ENCODE peak calls at places on chromosomes 7 and 10, in seven cellular contexts. One of them, this sample, is unnamed.

GRCh38 chr10:125153693-125154490 is 6.5 kb downstream of the CTBP2 start:
- DNase-seq in H1: no peak
- DNase-seq in A549: no peak
- DNase-seq in stomach: peak; percentile 58
- DNase-seq in sigmoid colon: no peak
- DNase-seq in transverse colon: no peak
- DNase-seq in suprapubic skin: no peak
- DNase-seq in this sample: no peak

GRCh38 chr7:78510580-78511188 is 712.1 kb downstream of the PHTF2 start:
- DNase-seq in H1: no peak
- DNase-seq in A549: peak; percentile 43
- DNase-seq in stomach: peak; percentile 32
- DNase-seq in sigmoid colon: no peak
- DNase-seq in transverse colon: peak; percentile 13
- DNase-seq in suprapubic skin: no peak
- DNase-seq in this sample: no peak

GRCh38 chr10:114320249-114321116 is 81.4 kb downstream of the VWA2 start:
- DNase-seq in H1: peak; percentile 54
- DNase-seq in A549: peak; percentile 85
- DNase-seq in stomach: peak; percentile 27
- DNase-seq in sigmoid colon: no peak
- DNase-seq in transverse colon: no peak
- DNase-seq in suprapubic skin: no peak
- DNase-seq in this sample: no peak

GRCh38 chr10:63388421-63389031 is 77.3 kb downstream of the JMJD1C start:
- DNase-seq in H1: no peak
- DNase-seq in A549: no peak
- DNase-seq in stomach: no peak
- DNase-seq in sigmoid colon: no peak
- DNase-seq in transverse colon: no peak
- DNase-seq in suprapubic skin: no peak
- DNase-seq in this sample: no peak

GRCh38 chr7:106278695-106279094 is 6.1 kb downstream of the NAMPT start:
- DNase-seq in H1: no peak
- DNase-seq in A549: no peak
- DNase-seq in stomach: no peak
- DNase-seq in sigmoid colon: no peak
- DNase-seq in transverse colon: no peak
- DNase-seq in suprapubic skin: no peak
- DNase-seq in this sample: no peak

GRCh38 chr10:5631936-5632335 is 34.5 kb downstream of the ASB13 start:
- DNase-seq in H1: no peak
- DNase-seq in A549: no peak
- DNase-seq in stomach: peak; percentile 42
- DNase-seq in sigmoid colon: peak; percentile 81
- DNase-seq in transverse colon: no peak
- DNase-seq in suprapubic skin: no peak
- DNase-seq in this sample: no peak

GRCh38 chr7:3559178-3559765 is 258.2 kb downstream of the SDK1 start:
- DNase-seq in H1: no peak
- DNase-seq in A549: peak; percentile 54
- DNase-seq in stomach: no peak
- DNase-seq in sigmoid colon: no peak
- DNase-seq in transverse colon: no peak
- DNase-seq in suprapubic skin: no peak
- DNase-seq in this sample: no peak

GRCh38 chr7:127189885-127190284 is 62.9 kb downstream of the GRM8 start:
- DNase-seq in H1: no peak
- DNase-seq in A549: no peak
- DNase-seq in stomach: no peak
- DNase-seq in sigmoid colon: no peak
- DNase-seq in transverse colon: no peak
- DNase-seq in suprapubic skin: no peak
- DNase-seq in this sample: no peak

GRCh38 chr10:75607576-75607975 is 176.2 kb downstream of the LRMDA start:
- DNase-seq in H1: no peak
- DNase-seq in A549: no peak
- DNase-seq in stomach: no peak
- DNase-seq in sigmoid colon: no peak
- DNase-seq in transverse colon: no peak
- DNase-seq in suprapubic skin: no peak
- DNase-seq in this sample: no peak

GRCh38 chr7:51234139-51234538 is 82.5 kb downstream of the COBL start:
- DNase-seq in H1: no peak
- DNase-seq in A549: no peak
- DNase-seq in stomach: no peak
- DNase-seq in sigmoid colon: no peak
- DNase-seq in transverse colon: no peak
- DNase-seq in suprapubic skin: no peak
- DNase-seq in this sample: no peak

GRCh38 chr7:42603496-42603895 is 308.4 kb downstream of the C7orf25 start:
- DNase-seq in H1: no peak
- DNase-seq in A549: no peak
- DNase-seq in stomach: no peak
- DNase-seq in sigmoid colon: no peak
- DNase-seq in transverse colon: no peak
- DNase-seq in suprapubic skin: no peak
- DNase-seq in this sample: no peak

GRCh38 chr10:119111968-119112515 is 8.1 kb downstream of the DENND10 start:
- DNase-seq in H1: no peak
- DNase-seq in A549: no peak
- DNase-seq in stomach: no peak
- DNase-seq in sigmoid colon: no peak
- DNase-seq in transverse colon: no peak
- DNase-seq in suprapubic skin: no peak
- DNase-seq in this sample: no peak

GRCh38 chr10:119115921-119116320 is 12.0 kb downstream of the DENND10 start:
- DNase-seq in H1: no peak
- DNase-seq in A549: no peak
- DNase-seq in stomach: no peak
- DNase-seq in sigmoid colon: peak; percentile 41
- DNase-seq in transverse colon: no peak
- DNase-seq in suprapubic skin: no peak
- DNase-seq in this sample: no peak

GRCh38 chr10:119118231-119118630 is 14.3 kb downstream of the DENND10 start:
- DNase-seq in H1: no peak
- DNase-seq in A549: no peak
- DNase-seq in stomach: no peak
- DNase-seq in sigmoid colon: peak; percentile 36
- DNase-seq in transverse colon: no peak
- DNase-seq in suprapubic skin: no peak
- DNase-seq in this sample: no peak

GRCh38 chr10:119116326-119116951 is 12.5 kb downstream of the DENND10 start:
- DNase-seq in H1: no peak
- DNase-seq in A549: no peak
- DNase-seq in stomach: no peak
- DNase-seq in sigmoid colon: peak; percentile 11
- DNase-seq in transverse colon: no peak
- DNase-seq in suprapubic skin: no peak
- DNase-seq in this sample: no peak

GRCh38 chr10:119113805-119114732 is 10.2 kb downstream of the DENND10 start:
- DNase-seq in H1: no peak
- DNase-seq in A549: peak; percentile 75
- DNase-seq in stomach: no peak
- DNase-seq in sigmoid colon: peak; percentile 81
- DNase-seq in transverse colon: no peak
- DNase-seq in suprapubic skin: no peak
- DNase-seq in this sample: no peak
- TF ChIP-seq EP300 in H1: no peak
- TF ChIP-seq EP300 in A549: peak; percentile 35
- TF ChIP-seq EP300 in stomach: no peak
- TF ChIP-seq EP300 in sigmoid colon: no peak
- TF ChIP-seq EP300 in transverse colon: no peak
- TF ChIP-seq EP300 in suprapubic skin: no peak
- TF ChIP-seq EP300 in this sample: peak; percentile 18

GRCh38 chr10:102409604-102410426 is 8.8 kb downstream of the PSD start:
- DNase-seq in H1: peak; percentile 67
- DNase-seq in A549: no peak
- DNase-seq in stomach: no peak
- DNase-seq in sigmoid colon: no peak
- DNase-seq in transverse colon: no peak
- DNase-seq in suprapubic skin: no peak
- DNase-seq in this sample: no peak

GRCh38 chr10:102408081-102408727 is 10.4 kb downstream of the PSD start:
- DNase-seq in H1: no peak
- DNase-seq in A549: no peak
- DNase-seq in stomach: no peak
- DNase-seq in sigmoid colon: peak; percentile 98
- DNase-seq in transverse colon: peak; percentile 47
- DNase-seq in suprapubic skin: no peak
- DNase-seq in this sample: no peak

GRCh38 chr10:102405632-102406031 is 10.1 kb downstream of the NFKB2 start:
- DNase-seq in H1: no peak
- DNase-seq in A549: no peak
- DNase-seq in stomach: no peak
- DNase-seq in sigmoid colon: no peak
- DNase-seq in transverse colon: no peak
- DNase-seq in suprapubic skin: no peak
- DNase-seq in this sample: no peak

GRCh38 chr10:102408728-102409603 is 9.6 kb downstream of the PSD start:
- DNase-seq in H1: peak; percentile 67
- DNase-seq in A549: no peak
- DNase-seq in stomach: no peak
- DNase-seq in sigmoid colon: peak; percentile 95
- DNase-seq in transverse colon: peak; percentile 64
- DNase-seq in suprapubic skin: no peak
- DNase-seq in this sample: no peak

DNA sequence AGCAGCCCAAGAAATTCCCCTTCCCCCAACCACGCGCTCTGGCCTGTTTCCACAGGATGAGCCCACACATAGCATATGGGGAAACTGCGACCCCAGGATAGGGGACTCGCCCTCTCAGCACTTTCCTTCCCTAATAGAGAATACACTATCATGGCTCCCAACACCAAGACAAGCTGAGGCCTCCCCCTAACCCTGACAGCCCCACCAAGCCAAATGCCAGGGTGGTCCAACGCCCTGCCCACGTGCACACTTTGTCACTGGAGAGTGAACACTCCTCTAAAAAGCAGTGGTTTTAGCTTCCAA is 11.0 kb downstream of the PSD start:
- DNase-seq in H1: no peak
- DNase-seq in A549: no peak
- DNase-seq in stomach: no peak
- DNase-seq in sigmoid colon: no peak
- DNase-seq in transverse colon: no peak
- DNase-seq in suprapubic skin: no peak
- DNase-seq in this sample: no peak
- H3K4me1 ChIP-seq in H1: peaks cover 25% of the 10 kb centered on the region
- H3K4me1 ChIP-seq in A549: peaks cover 1% of the 10 kb centered on the region
- H3K4me1 ChIP-seq in stomach: peaks cover 55% of the 10 kb centered on the region
- H3K4me1 ChIP-seq in sigmoid colon: peaks cover 64% of the 10 kb centered on the region
- H3K4me1 ChIP-seq in transverse colon: peaks cover 11% of the 10 kb centered on the region
- H3K4me1 ChIP-seq in suprapubic skin: peaks cover 24% of the 10 kb centered on the region
- H3K4me1 ChIP-seq in this sample: peaks cover 30% of the 10 kb centered on the region

GRCh38 chr10:85446852-85447251 is 919.7 kb downstream of the GRID1 start:
- DNase-seq in H1: no peak
- DNase-seq in A549: no peak
- DNase-seq in stomach: no peak
- DNase-seq in sigmoid colon: no peak
- DNase-seq in transverse colon: no peak
- DNase-seq in suprapubic skin: no peak
- DNase-seq in this sample: no peak

GRCh38 chr10:85444868-85445267 is 921.7 kb downstream of the GRID1 start:
- DNase-seq in H1: no peak
- DNase-seq in A549: no peak
- DNase-seq in stomach: no peak
- DNase-seq in sigmoid colon: no peak
- DNase-seq in transverse colon: no peak
- DNase-seq in suprapubic skin: no peak
- DNase-seq in this sample: no peak

GRCh38 chr10:85447690-85448089 is 918.9 kb downstream of the GRID1 start:
- DNase-seq in H1: no peak
- DNase-seq in A549: no peak
- DNase-seq in stomach: no peak
- DNase-seq in sigmoid colon: no peak
- DNase-seq in transverse colon: no peak
- DNase-seq in suprapubic skin: no peak
- DNase-seq in this sample: no peak

GRCh38 chr10:85445702-85446101 is 920.9 kb downstream of the GRID1 start:
- DNase-seq in H1: no peak
- DNase-seq in A549: no peak
- DNase-seq in stomach: no peak
- DNase-seq in sigmoid colon: no peak
- DNase-seq in transverse colon: no peak
- DNase-seq in suprapubic skin: no peak
- DNase-seq in this sample: no peak
- TF ChIP-seq EP300 in H1: no peak
- TF ChIP-seq EP300 in A549: no peak
- TF ChIP-seq EP300 in stomach: no peak
- TF ChIP-seq EP300 in sigmoid colon: no peak
- TF ChIP-seq EP300 in transverse colon: no peak
- TF ChIP-seq EP300 in suprapubic skin: no peak
- TF ChIP-seq EP300 in this sample: no peak

GRCh38 chr7:44383566-44383965 is 58.2 kb upstream of the CAMK2B start:
- DNase-seq in H1: peak; percentile 27
- DNase-seq in A549: no peak
- DNase-seq in stomach: peak; percentile 21
- DNase-seq in sigmoid colon: no peak
- DNase-seq in transverse colon: no peak
- DNase-seq in suprapubic skin: no peak
- DNase-seq in this sample: no peak
- H3K4me1 ChIP-seq in H1: no peaks in the 10 kb centered on the region
- H3K4me1 ChIP-seq in A549: peaks cover 11% of the 10 kb centered on the region
- H3K4me1 ChIP-seq in stomach: no peaks in the 10 kb centered on the region
- H3K4me1 ChIP-seq in sigmoid colon: no peaks in the 10 kb centered on the region
- H3K4me1 ChIP-seq in transverse colon: no peaks in the 10 kb centered on the region
- H3K4me1 ChIP-seq in suprapubic skin: no peaks in the 10 kb centered on the region
- H3K4me1 ChIP-seq in this sample: peaks cover 1% of the 10 kb centered on the region

DNA sequence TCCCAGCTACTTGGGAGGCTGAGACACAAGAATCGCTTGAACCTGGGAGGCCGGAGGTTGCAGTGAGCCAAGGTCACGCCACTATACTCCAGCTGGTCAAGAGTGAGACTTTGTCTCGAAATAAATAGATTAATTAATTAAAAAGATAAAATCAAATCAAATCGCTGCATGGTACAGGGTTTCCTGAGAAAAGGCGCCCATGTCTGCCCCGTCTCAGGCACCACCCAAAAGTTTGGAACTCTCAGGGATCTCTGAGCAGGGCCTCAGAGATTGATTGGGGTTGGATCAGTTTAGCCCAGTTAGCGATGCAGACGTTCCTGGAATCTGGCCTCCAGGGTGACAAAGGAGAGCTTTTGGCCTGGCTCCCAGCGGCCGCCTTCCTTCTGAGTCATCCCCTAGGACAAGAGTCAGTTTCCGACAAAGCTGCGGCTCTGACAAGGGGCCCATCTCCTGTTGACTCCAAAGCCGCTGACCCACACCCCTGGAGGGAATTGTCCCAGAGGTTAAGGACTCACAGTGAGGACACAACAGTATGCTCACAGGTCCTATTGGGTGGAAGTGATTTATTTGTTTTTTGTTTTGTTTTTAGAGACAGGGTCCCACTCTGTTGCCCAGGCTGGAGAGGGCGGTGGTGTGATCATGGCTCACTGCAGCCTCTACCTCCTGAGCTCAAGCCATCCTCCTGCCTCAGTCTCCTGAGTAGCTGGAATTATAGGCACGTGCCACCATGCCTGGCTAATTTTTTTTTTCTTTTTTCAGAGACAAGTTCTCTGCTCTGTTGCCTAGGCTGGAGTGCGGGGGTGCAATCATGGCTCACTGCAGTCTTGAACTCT is 6.8 kb downstream of the ORAI2 start:
- DNase-seq in H1: no peak
- DNase-seq in A549: peak; percentile 70
- DNase-seq in stomach: no peak
- DNase-seq in sigmoid colon: peak; percentile 80
- DNase-seq in transverse colon: no peak
- DNase-seq in suprapubic skin: no peak
- DNase-seq in this sample: no peak
- TF ChIP-seq EP300 in H1: no peak
- TF ChIP-seq EP300 in A549: no peak
- TF ChIP-seq EP300 in stomach: no peak
- TF ChIP-seq EP300 in sigmoid colon: no peak
- TF ChIP-seq EP300 in transverse colon: no peak
- TF ChIP-seq EP300 in suprapubic skin: no peak
- TF ChIP-seq EP300 in this sample: no peak

This sample was measured in tibial nerve.